ENCODE peak calls at places on chromosomes 4 and X, in eight cellular contexts. Z, X, H, R, C, S, M and V are unnamed samples.

GRCh38 chrX:31266172-31267076 is 194.6 kb upstream of the FTHL17 start:
- DNase-seq in Z (no peak), X (peak; percentile 49), H (no peak), R (no peak), C (peak; percentile 27), S (peak; percentile 64), M (peak; percentile 74), V (peak; percentile 53)

GRCh38 chr4:30719363-30720020 is 677 bp upstream of the PCDH7 start:
- DNase-seq in Z (no peak), X (peak; percentile 52), H (peak; percentile 52), R (no peak), C (peak; percentile 58), S (peak; percentile 30), M (peak; percentile 20), V (peak; percentile 80)

GRCh38 chr4:80294206-80294605 is 27.7 kb downstream of the FGF5 start:
- DNase-seq in Z (no peak), X (no peak), H (no peak), R (no peak), C (no peak), S (no peak), M (no peak), V (no peak)

GRCh38 chrX:31099536-31100090 is 27.8 kb upstream of the FTHL17 start:
- DNase-seq in Z (no peak), X (no peak), H (no peak), R (no peak), C (no peak), S (no peak), M (no peak), V (peak; percentile 59)

GRCh38 chrX:36160056-36160455 is 240.5 kb downstream of the CFAP47 start:
- DNase-seq in Z (no peak), X (no peak), H (no peak), R (no peak), C (no peak), S (no peak), M (no peak), V (no peak)

GRCh38 chr4:7637971-7638370 is 203.2 kb upstream of the PSAPL1 start:
- DNase-seq in Z (no peak), X (no peak), H (no peak), R (no peak), C (no peak), S (no peak), M (no peak), V (no peak)

GRCh38 chr4:121339824-121340223 is 41.0 kb downstream of the QRFPR start:
- DNase-seq in Z (no peak), X (no peak), H (no peak), R (no peak), C (no peak), S (no peak), M (no peak), V (no peak)

GRCh38 chr4:175953960-175954521 is 111.6 kb upstream of the WDR17 start:
- DNase-seq in Z (no peak), X (no peak), H (peak; percentile 8), R (no peak), C (peak; percentile 5), S (no peak), M (no peak), V (peak; percentile 11)

GRCh38 chrX:44843318-44843702 is 511 bp upstream of the DUSP21 start:
- DNase-seq in Z (no peak), X (no peak), H (no peak), R (no peak), C (no peak), S (no peak), M (no peak), V (peak; percentile 43)

GRCh38 chrX:87805829-87806490 is 288.4 kb downstream of the KLHL4 start:
- DNase-seq in Z (no peak), X (peak; percentile 3), H (peak; percentile 0), R (no peak), C (peak; percentile 19), S (no peak), M (no peak), V (no peak)

GRCh38 chrX:15983034-15983433 is 128.4 kb upstream of the AP1S2 start:
- DNase-seq in Z (no peak), X (no peak), H (no peak), R (no peak), C (no peak), S (no peak), M (no peak), V (no peak)

GRCh38 chr4:107826427-107826980 is 1.8 kb downstream of the SGMS2 start:
- DNase-seq in Z (no peak), X (no peak), H (no peak), R (no peak), C (no peak), S (no peak), M (peak; percentile 27), V (peak; percentile 51)

GRCh38 chrX:139120760-139121159 is 409.2 kb upstream of the FGF13 start:
- DNase-seq in Z (no peak), X (no peak), H (peak; percentile 6), R (no peak), C (no peak), S (no peak), M (no peak), V (peak; percentile 74)

GRCh38 chrX:143623657-143624056 is 12.2 kb downstream of the SLITRK4 start:
- DNase-seq in Z (no peak), X (no peak), H (no peak), R (no peak), C (no peak), S (no peak), M (no peak), V (no peak)

GRCh38 chr4:25131925-25132324 is 28.3 kb downstream of the SEPSECS start:
- DNase-seq in Z (no peak), X (no peak), H (no peak), R (no peak), C (peak; percentile 13), S (no peak), M (no peak), V (no peak)

GRCh38 chrX:15334561-15334960 is 762 bp downstream of the PIGA start:
- DNase-seq in Z (no peak), X (no peak), H (peak; percentile 35), R (no peak), C (peak; percentile 30), S (no peak), M (peak; percentile 25), V (peak; percentile 81)

GRCh38 chr4:33054656-33055055 is 2334.5 kb downstream of the PCDH7 start:
- DNase-seq in Z (no peak), X (no peak), H (peak; percentile 49), R (no peak), C (no peak), S (no peak), M (no peak), V (no peak)

GRCh38 chr4:70705146-70705855 is 16.5 kb upstream of the RUFY3 start:
- DNase-seq in Z (no peak), X (peak; percentile 76), H (peak; percentile 54), R (peak; percentile 67), C (peak; percentile 54), S (peak; percentile 78), M (peak; percentile 61), V (peak; percentile 71)

GRCh38 chr4:4864940-4865704 is 5.7 kb downstream of the MSX1 start:
- DNase-seq in Z (no peak), X (no peak), H (no peak), R (no peak), C (no peak), S (no peak), M (no peak), V (no peak)

GRCh38 chr4:6574747-6575502 is at the start of gene MAN2B2:
- DNase-seq in Z (peak; percentile 27), X (peak; percentile 86), H (peak; percentile 42), R (peak; percentile 80), C (peak; percentile 69), S (peak; percentile 86), M (peak; percentile 91), V (peak; percentile 78)

GRCh38 chr4:22677780-22678179 is 15.0 kb upstream of the GBA3 start:
- DNase-seq in Z (no peak), X (no peak), H (no peak), R (no peak), C (no peak), S (no peak), M (no peak), V (no peak)

GRCh38 chrX:46551494-46552128 is 6.4 kb upstream of the ZNF674 start:
- DNase-seq in Z (no peak), X (no peak), H (peak; percentile 24), R (no peak), C (peak; percentile 66), S (no peak), M (no peak), V (peak; percentile 34)

GRCh38 chr4:179893967-179894590 is 2349.1 kb upstream of the TENM3 start:
- DNase-seq in Z (no peak), X (no peak), H (no peak), R (no peak), C (no peak), S (no peak), M (no peak), V (no peak)

GRCh38 chr4:78552398-78553396 is 1.1 kb downstream of the ANXA3 start:
- DNase-seq in Z (peak; percentile 88), X (no peak), H (no peak), R (no peak), C (peak; percentile 50), S (peak; percentile 23), M (peak; percentile 31), V (peak; percentile 86)
- H3K4me3 ChIP-seq in Z (peak overlapping the region; percentile 61), X (peak overlapping the region; percentile 76), H (no peak overlapping the region), R (no peak overlapping the region), C (peak overlapping the region; percentile 70), S (peak overlapping the region; percentile 42), M (no peak overlapping the region), V (peak overlapping the region; percentile 57)

DNA sequence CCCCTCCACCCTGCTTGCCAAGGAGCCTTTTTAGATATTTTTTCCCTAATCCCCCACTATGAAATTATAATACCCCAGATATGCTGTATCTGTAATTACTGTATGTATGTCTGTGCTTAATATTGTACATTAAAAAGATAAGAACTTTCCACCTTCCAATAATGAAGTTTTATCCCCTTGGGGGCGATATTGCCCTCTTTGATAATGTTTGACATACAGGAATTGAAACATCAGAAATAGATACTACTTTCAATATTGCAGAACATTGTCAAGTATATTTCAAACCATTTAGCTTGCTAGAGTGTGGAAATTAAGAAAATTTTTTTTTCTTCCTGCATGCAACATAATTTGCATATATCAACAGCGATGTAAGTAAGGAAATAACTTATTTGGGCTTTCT is 58.9 kb downstream of the NAF1 start:
- DNase-seq in Z (peak; percentile 2), X (no peak), H (peak; percentile 47), R (peak; percentile 2), C (peak; percentile 53), S (no peak), M (no peak), V (peak; percentile 34)
- TF ChIP-seq CTCF in Z (no peak), X (no peak), H (peak; percentile 38), R (peak; percentile 22), C (peak; percentile 42), S (no peak), M (peak; percentile 17), V (no peak)

DNA sequence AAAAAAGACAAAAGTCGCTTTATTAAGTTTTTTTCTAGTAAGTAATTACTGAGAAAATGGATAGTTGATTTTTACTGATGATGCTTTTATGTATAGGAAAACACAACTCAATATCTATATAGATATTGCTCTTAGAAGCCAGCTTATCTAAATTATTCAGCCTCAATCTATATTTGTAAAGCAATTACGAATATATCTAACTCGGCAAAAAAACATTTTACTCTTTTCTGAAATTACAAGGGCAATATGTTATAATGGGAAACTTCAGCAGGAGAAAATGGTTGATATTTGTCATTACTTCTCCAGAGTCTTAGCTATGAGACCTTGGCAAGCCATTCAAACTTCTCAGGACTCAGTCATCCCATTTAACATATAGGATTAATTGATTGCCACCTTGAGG is 228.5 kb downstream of the SLC7A11 start:
- DNase-seq in Z (no peak), X (no peak), H (no peak), R (no peak), C (no peak), S (no peak), M (no peak), V (no peak)
- H3K4me3 ChIP-seq in Z (no peak overlapping the region), X (no peak overlapping the region), H (no peak overlapping the region), R (no peak overlapping the region), C (no peak overlapping the region), S (no peak overlapping the region), M (no peak overlapping the region), V (no peak overlapping the region)

GRCh38 chr4:185015108-185015507 is 3.2 kb upstream of the HELT start:
- DNase-seq in Z (no peak), X (no peak), H (peak; percentile 18), R (no peak), C (peak; percentile 49), S (no peak), M (no peak), V (no peak)
- TF ChIP-seq CTCF in Z (no peak), X (no peak), H (peak; percentile 22), R (no peak), C (peak; percentile 52), S (no peak), M (no peak), V (no peak)